ENCODE peak calls at places on chromosomes 4 and X, in eight cellular contexts. F, L, Y, Z, O, I, T and X are unnamed samples.

GRCh38 chr4:150972592-150972991 is 42.5 kb downstream of the LRBA start:
- DNase-seq in F (no peak), L (no peak), Y (no peak), Z (no peak), O (no peak), I (no peak), T (no peak), X (no peak)

GRCh38 chr4:158722291-158722916 is 792 bp downstream of the PPID start:
- DNase-seq in F (no peak), L (no peak), Y (peak), Z (no peak), O (peak), I (no peak), T (peak), X (peak)

GRCh38 chr4:97548943-97549583 is 594.2 kb downstream of the STPG2 start:
- DNase-seq in F (no peak), L (no peak), Y (no peak), Z (no peak), O (no peak), I (no peak), T (no peak), X (no peak)

GRCh38 chrX:14753436-14753835 is 119.4 kb downstream of the FANCB start:
- DNase-seq in F (no peak), L (no peak), Y (no peak), Z (no peak), O (no peak), I (no peak), T (peak), X (no peak)

GRCh38 chr4:137934921-137935320 is 307.2 kb downstream of the SLC7A11 start:
- DNase-seq in F (no peak), L (no peak), Y (no peak), Z (no peak), O (no peak), I (no peak), T (peak), X (no peak)

GRCh38 chr4:126396703-126397102 is 1081.9 kb downstream of the FAT4 start:
- DNase-seq in F (no peak), L (no peak), Y (no peak), Z (no peak), O (peak), I (peak), T (no peak), X (no peak)

GRCh38 chr4:150402968-150403367 is 179.0 kb upstream of the MAB21L2 start:
- DNase-seq in F (peak), L (peak), Y (no peak), Z (no peak), O (peak), I (no peak), T (no peak), X (peak)

GRCh38 chrX:16436348-16437188 is 213.4 kb upstream of the S100G start:
- DNase-seq in F (peak), L (peak), Y (peak), Z (no peak), O (peak), I (no peak), T (peak), X (peak)

GRCh38 chrX:4225086-4225485 is 511.6 kb upstream of the PRKX start:
- DNase-seq in F (no peak), L (no peak), Y (no peak), Z (no peak), O (no peak), I (no peak), T (no peak), X (no peak)

GRCh38 chr4:42654606-42655005 is 2.3 kb downstream of the ATP8A1 start:
- DNase-seq in F (no peak), L (peak), Y (peak), Z (no peak), O (no peak), I (no peak), T (peak), X (peak)

GRCh38 chrX:73851014-73852009 is 288.3 kb downstream of the CHIC1 start:
- DNase-seq in F (no peak), L (peak), Y (no peak), Z (peak), O (no peak), I (peak), T (no peak), X (peak)

GRCh38 chr4:188428935-188429334 is 289.7 kb downstream of the TRIML1 start:
- DNase-seq in F (no peak), L (no peak), Y (peak), Z (no peak), O (peak), I (no peak), T (no peak), X (peak)

GRCh38 chrX:151359931-151360871 is 36.8 kb upstream of the VMA21 start:
- DNase-seq in F (peak), L (no peak), Y (peak), Z (no peak), O (peak), I (peak), T (peak), X (peak)

GRCh38 chr4:15890246-15890829 is 48.2 kb downstream of the FGFBP1 start:
- DNase-seq in F (no peak), L (no peak), Y (no peak), Z (no peak), O (no peak), I (no peak), T (no peak), X (no peak)

GRCh38 chr4:76002176-76002575 is 5.1 kb downstream of the CXCL9 start:
- DNase-seq in F (no peak), L (no peak), Y (peak), Z (no peak), O (no peak), I (no peak), T (peak), X (no peak)

GRCh38 chr4:133865606-133866327 is 335.8 kb downstream of the PABPC4L start:
- DNase-seq in F (no peak), L (peak), Y (peak), Z (no peak), O (peak), I (no peak), T (peak), X (peak)

GRCh38 chr4:155400893-155401292 is 24.1 kb upstream of the MAP9 start:
- DNase-seq in F (no peak), L (no peak), Y (no peak), Z (no peak), O (no peak), I (no peak), T (no peak), X (no peak)

GRCh38 chrX:124720532-124720931 is 374.2 kb downstream of the SH2D1A start:
- DNase-seq in F (no peak), L (no peak), Y (no peak), Z (no peak), O (no peak), I (no peak), T (no peak), X (no peak)

GRCh38 chrX:17567173-17567572 is 170.1 kb upstream of the SCML1 start:
- DNase-seq in F (no peak), L (peak), Y (no peak), Z (no peak), O (no peak), I (no peak), T (no peak), X (no peak)

GRCh38 chr4:156764145-156764544 is 207.5 kb downstream of the PDGFC start:
- DNase-seq in F (no peak), L (no peak), Y (no peak), Z (no peak), O (no peak), I (no peak), T (peak), X (no peak)

GRCh38 chr4:86935499-86935832 is 655 bp downstream of the AFF1 start:
- DNase-seq in F (no peak), L (no peak), Y (no peak), Z (no peak), O (peak), I (no peak), T (no peak), X (no peak)

GRCh38 chrX:45807572-45808425 is 607.1 kb upstream of the DIPK2B start:
- DNase-seq in F (no peak), L (no peak), Y (no peak), Z (no peak), O (peak), I (no peak), T (peak), X (no peak)

GRCh38 chr4:7410470-7410869 is 24.3 kb downstream of the PSAPL1 start:
- DNase-seq in F (no peak), L (no peak), Y (no peak), Z (no peak), O (no peak), I (no peak), T (peak), X (no peak)

GRCh38 chrX:85544609-85545008 is 165.1 kb upstream of the POF1B start:
- DNase-seq in F (no peak), L (no peak), Y (no peak), Z (no peak), O (no peak), I (no peak), T (peak), X (no peak)

GRCh38 chrX:23904096-23904495 is 3.6 kb downstream of the APOO start:
- DNase-seq in F (no peak), L (no peak), Y (no peak), Z (no peak), O (no peak), I (no peak), T (peak), X (no peak)

GRCh38 chrX:23902419-23902818 is 5.3 kb downstream of the APOO start:
- DNase-seq in F (no peak), L (no peak), Y (peak), Z (no peak), O (peak), I (no peak), T (peak), X (no peak)

GRCh38 chrX:23901065-23901464 is 6.7 kb downstream of the APOO start:
- DNase-seq in F (no peak), L (no peak), Y (peak), Z (no peak), O (no peak), I (no peak), T (peak), X (no peak)

GRCh38 chrX:23900220-23900797 is 7.4 kb downstream of the APOO start:
- DNase-seq in F (no peak), L (peak), Y (no peak), Z (no peak), O (no peak), I (no peak), T (peak), X (no peak)

GRCh38 chrX:23901805-23902204 is 5.9 kb downstream of the APOO start:
- DNase-seq in F (no peak), L (no peak), Y (peak), Z (no peak), O (peak), I (no peak), T (peak), X (peak)
- TF ChIP-seq CTCF in F (peak), L (peak), Y (peak), Z (peak), O (peak), I (peak), T (peak), X (peak)

DNA sequence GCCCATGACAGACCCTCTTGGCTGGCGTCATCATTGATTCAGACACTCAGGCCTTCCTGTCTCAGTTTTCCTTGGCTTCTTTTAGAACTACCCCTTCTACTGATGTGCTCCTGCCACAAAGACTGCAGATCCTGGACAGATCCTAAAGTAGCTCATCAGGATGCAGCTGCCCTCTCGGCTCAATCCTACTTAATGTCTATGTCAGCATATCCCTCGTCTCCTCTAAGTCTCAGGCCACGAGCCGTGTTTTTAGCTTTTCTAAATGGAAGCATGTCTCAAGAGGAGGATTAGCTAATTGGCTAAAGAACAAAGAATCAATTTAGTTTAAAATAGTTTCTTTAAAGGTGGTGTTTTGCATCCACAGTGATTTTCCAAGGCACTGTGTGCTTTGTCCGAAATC is 447.7 kb downstream of the STIM2 start:
- DNase-seq in F (no peak), L (no peak), Y (no peak), Z (no peak), O (no peak), I (no peak), T (no peak), X (no peak)
- TF ChIP-seq CTCF in F (no peak), L (no peak), Y (no peak), Z (no peak), O (no peak), I (no peak), T (no peak), X (no peak)

DNA sequence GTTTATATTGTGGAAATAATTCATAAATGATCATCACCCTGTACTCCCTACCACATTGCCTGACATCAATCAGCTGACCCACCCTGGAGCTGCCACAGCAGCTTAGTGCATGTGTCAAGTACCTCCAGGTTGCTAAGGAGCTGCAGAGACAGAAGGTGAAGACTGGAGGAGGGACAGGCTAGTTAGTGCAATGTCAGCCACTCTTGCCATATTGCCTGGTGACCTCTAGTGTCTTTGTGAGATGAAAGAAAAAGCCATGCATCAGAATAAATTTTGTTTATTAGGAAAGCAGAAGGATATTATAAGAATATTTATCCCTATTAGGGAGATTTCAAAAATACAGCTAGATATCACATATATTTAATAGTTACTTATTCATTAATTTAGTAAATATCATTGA is 243.9 kb upstream of the FAT4 start:
- DNase-seq in F (no peak), L (no peak), Y (peak), Z (no peak), O (peak), I (no peak), T (no peak), X (peak)
- TF ChIP-seq CTCF in F (no peak), L (no peak), Y (no peak), Z (no peak), O (peak), I (no peak), T (no peak), X (no peak)

GRCh38 chr4:74667944-74668343 is 126.4 kb downstream of the BTC start:
- DNase-seq in F (no peak), L (no peak), Y (peak), Z (no peak), O (no peak), I (no peak), T (no peak), X (no peak)

GRCh38 chr4:74670583-74670982 is 123.7 kb downstream of the BTC start:
- DNase-seq in F (no peak), L (no peak), Y (no peak), Z (no peak), O (no peak), I (no peak), T (no peak), X (no peak)

GRCh38 chr4:74669702-74670101 is 124.6 kb downstream of the BTC start:
- DNase-seq in F (no peak), L (no peak), Y (no peak), Z (no peak), O (no peak), I (no peak), T (no peak), X (no peak)

GRCh38 chr4:74674750-74675149 is 119.6 kb downstream of the BTC start:
- DNase-seq in F (no peak), L (no peak), Y (no peak), Z (no peak), O (no peak), I (no peak), T (no peak), X (no peak)

GRCh38 chr4:74671074-74671698 is 123.1 kb downstream of the BTC start:
- DNase-seq in F (no peak), L (peak), Y (peak), Z (peak), O (peak), I (no peak), T (peak), X (peak)
- TF ChIP-seq CTCF in F (peak), L (peak), Y (peak), Z (peak), O (peak), I (peak), T (peak), X (peak)

DNA sequence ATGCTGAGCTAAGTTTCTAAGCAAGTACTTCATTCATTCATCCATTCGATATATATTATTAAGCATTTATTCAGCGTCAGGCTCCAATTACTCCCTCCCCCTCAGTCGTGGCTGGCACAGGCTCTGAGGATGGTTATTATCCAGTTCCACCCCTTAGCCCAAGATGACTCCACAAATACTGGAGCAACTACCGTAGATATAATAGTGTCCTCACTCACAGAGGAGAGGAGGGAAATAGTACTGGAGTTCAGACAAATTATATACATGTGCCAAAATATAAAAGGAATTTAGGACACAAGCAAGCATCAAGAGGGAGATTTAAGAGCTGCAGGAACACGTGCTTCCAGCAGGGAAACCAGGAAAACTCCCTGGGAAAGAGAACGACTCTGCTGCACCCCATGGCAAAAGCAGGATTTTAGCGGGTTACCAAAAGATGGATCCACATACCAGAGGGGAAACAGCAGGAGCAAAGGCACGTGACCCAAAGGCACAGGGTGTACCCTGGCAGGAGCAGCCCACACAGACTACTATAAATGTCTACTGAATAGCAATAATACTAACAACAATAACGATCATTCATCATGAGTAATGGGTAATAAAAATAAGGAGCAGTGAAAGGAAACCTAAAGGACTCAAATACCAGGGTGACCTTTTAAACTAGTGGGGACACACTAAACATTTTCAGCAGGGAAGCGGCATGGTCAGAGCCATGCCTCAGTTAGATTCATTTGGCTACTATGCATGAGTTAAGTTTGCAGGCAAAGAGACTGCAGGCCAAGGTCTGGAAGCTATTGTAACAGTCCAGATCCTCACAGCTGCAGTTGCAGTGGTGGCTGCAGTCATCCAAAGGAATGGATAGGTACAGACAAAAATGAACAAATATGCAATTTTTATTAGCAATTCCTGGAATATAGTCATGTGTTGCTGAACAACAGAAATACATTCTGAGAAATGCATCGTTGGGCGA is 153.7 kb downstream of the APBB2 start:
- DNase-seq in F (no peak), L (no peak), Y (no peak), Z (no peak), O (no peak), I (no peak), T (peak), X (no peak)
- TF ChIP-seq CTCF in F (no peak), L (no peak), Y (no peak), Z (peak), O (no peak), I (no peak), T (peak), X (no peak)

GRCh38 chrX:152912641-152913040 is 14.8 kb downstream of the ZNF185 start:
- DNase-seq in F (no peak), L (no peak), Y (no peak), Z (no peak), O (no peak), I (no peak), T (no peak), X (no peak)

GRCh38 chrX:152913915-152914314 is 16.0 kb downstream of the ZNF185 start:
- DNase-seq in F (no peak), L (no peak), Y (no peak), Z (no peak), O (no peak), I (no peak), T (no peak), X (no peak)

GRCh38 chrX:152917969-152918579 is 20.2 kb downstream of the ZNF185 start:
- DNase-seq in F (no peak), L (no peak), Y (no peak), Z (no peak), O (no peak), I (no peak), T (no peak), X (no peak)

GRCh38 chrX:152913354-152913753 is 15.5 kb downstream of the ZNF185 start:
- DNase-seq in F (no peak), L (no peak), Y (no peak), Z (no peak), O (no peak), I (no peak), T (no peak), X (no peak)

DNA sequence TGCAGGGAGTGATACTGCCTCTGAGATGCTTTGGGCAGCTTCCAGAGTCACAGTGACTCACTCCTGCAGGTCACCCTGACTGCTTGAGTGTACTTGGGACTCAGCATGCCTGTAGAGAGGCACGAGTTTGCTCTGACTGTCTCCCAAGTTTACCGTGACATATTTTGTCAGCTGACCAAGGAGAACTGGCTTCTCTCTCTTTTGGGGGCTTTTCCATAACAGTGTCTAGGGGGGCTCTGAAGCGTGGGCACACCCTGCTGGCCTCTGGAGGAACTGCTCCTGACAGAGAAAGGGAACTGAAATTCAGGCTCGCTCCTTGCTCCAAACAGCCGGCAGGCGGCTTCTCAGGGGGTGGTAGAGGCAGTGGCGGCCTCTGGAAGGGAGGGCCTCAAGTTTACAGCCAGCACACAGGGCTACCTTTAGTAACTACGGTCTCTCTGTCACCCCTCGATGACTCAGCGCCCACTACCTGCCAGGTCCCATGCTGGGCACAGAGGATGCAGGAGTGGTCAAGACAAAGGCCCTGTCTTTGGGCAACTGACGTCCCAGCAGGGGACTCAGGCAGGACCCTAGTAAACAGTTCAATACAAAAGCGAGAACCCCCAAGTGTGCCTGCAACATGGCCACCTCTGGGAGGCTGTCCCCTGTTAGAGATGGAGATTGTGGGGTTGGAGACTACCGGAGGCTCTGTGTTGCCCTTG is 17.8 kb downstream of the ZNF185 start:
- DNase-seq in F (no peak), L (no peak), Y (no peak), Z (no peak), O (peak), I (no peak), T (no peak), X (peak)
- TF ChIP-seq CTCF in F (peak), L (peak), Y (peak), Z (peak), O (peak), I (peak), T (peak), X (no peak)

GRCh38 chrX:121562616-121563015 is 515.2 kb downstream of the GLUD2 start:
- DNase-seq in F (no peak), L (no peak), Y (no peak), Z (no peak), O (no peak), I (no peak), T (no peak), X (no peak)

GRCh38 chrX:121558886-121559285 is 511.5 kb downstream of the GLUD2 start:
- DNase-seq in F (no peak), L (no peak), Y (no peak), Z (no peak), O (no peak), I (no peak), T (no peak), X (no peak)
- TF ChIP-seq CTCF in F (no peak), L (no peak), Y (no peak), Z (no peak), O (no peak), I (no peak), T (no peak), X (no peak)